ENCODE peak calls at places on chromosomes 11 and 22, in seven cellular contexts. P is MM.1S, I is IMR-90, X is GM23248, U is astrocyte, O is neural progenitor cell, A is H1. L is an unnamed sample.

GRCh38 chr11:11533057-11533456 is 88.7 kb downstream of the GALNT18 start:
- DNase-seq in I (no peak), X (no peak), O (no peak), U (no peak), P (no peak), A (no peak), L (no peak)

GRCh38 chr11:93571612-93572011 is 28.4 kb upstream of the SMCO4 start:
- DNase-seq in U (no peak), A (no peak), X (no peak), O (no peak), P (no peak), I (no peak), L (no peak)

GRCh38 chr11:125190549-125190948 is 26.0 kb downstream of the PKNOX2 start:
- DNase-seq in I (no peak), X (no peak), A (no peak), P (no peak), O (peak), U (no peak), L (no peak)

GRCh38 chr11:128720522-128720985 is 26.7 kb downstream of the FLI1 start:
- DNase-seq in P (peak), O (peak), I (no peak), U (peak), X (no peak), A (peak), L (no peak)

GRCh38 chr11:87878373-87878779 is 296.9 kb downstream of the RAB38 start:
- DNase-seq in X (peak), P (peak), O (peak), U (peak), I (peak), A (no peak), L (peak)

GRCh38 chr11:83425137-83425466 is 138.9 kb upstream of the CCDC90B start:
- DNase-seq in U (no peak), I (no peak), X (no peak), A (no peak), P (no peak), O (no peak), L (no peak)

GRCh38 chr11:34243620-34244493 is 114.0 kb downstream of the ABTB2 start:
- DNase-seq in A (no peak), U (peak), X (peak), P (peak), O (no peak), I (peak), L (peak)

GRCh38 chr11:19243143-19243542 is 2.4 kb upstream of the E2F8 start:
- DNase-seq in U (no peak), I (no peak), P (peak), X (no peak), O (no peak), A (no peak), L (peak)

GRCh38 chr22:43796567-43796966 is 15.5 kb downstream of the EFCAB6 start:
- DNase-seq in A (no peak), X (peak), O (peak), I (peak), P (no peak), U (peak), L (peak)

GRCh38 chr22:45422237-45422983 is 8.9 kb downstream of the RIBC2 start:
- DNase-seq in X (no peak), I (no peak), A (peak), P (no peak), U (no peak), O (no peak), L (no peak)

GRCh38 chr11:70483077-70483861 is 84.9 kb downstream of the CTTN start:
- DNase-seq in X (peak), U (peak), I (peak), A (no peak), O (no peak), P (no peak), L (peak)

GRCh38 chr11:74283580-74284180 is 27.8 kb downstream of the P4HA3 start:
- DNase-seq in A (no peak), P (no peak), X (peak), U (no peak), I (no peak), O (no peak), L (peak)

GRCh38 chr22:28883917-28884753 is 763 bp downstream of the ZNRF3 start:
- DNase-seq in I (peak), A (peak), O (peak), P (peak), U (no peak), X (peak), L (peak)

GRCh38 chr22:19714320-19715252 is at the start of gene SEPTIN5:
- DNase-seq in I (no peak), A (peak), O (peak), X (peak), P (no peak), U (no peak), L (no peak)

GRCh38 chr11:78406568-78407196 is 10.9 kb downstream of the GAB2 start:
- DNase-seq in X (no peak), P (no peak), O (no peak), A (no peak), U (no peak), I (no peak), L (peak)

GRCh38 chr11:34792814-34793241 is 123.4 kb downstream of the APIP start:
- DNase-seq in A (no peak), P (no peak), I (no peak), X (no peak), U (no peak), O (peak), L (no peak)

GRCh38 chr22:35202376-35202775 is 54.9 kb upstream of the HMGXB4 start:
- DNase-seq in P (no peak), U (no peak), I (no peak), A (no peak), O (no peak), X (no peak), L (no peak)

GRCh38 chr11:65500262-65501004 is 1.6 kb downstream of the MALAT1 start:
- DNase-seq in P (peak), U (peak), X (peak), O (no peak), I (peak), A (no peak), L (peak)

GRCh38 chr11:61000426-61000825 is 28.9 kb downstream of the CD6 start:
- DNase-seq in O (no peak), U (no peak), X (no peak), P (no peak), I (no peak), A (no peak), L (no peak)

GRCh38 chr11:59182457-59183151 is 10.7 kb downstream of the DTX4 start:
- DNase-seq in I (no peak), A (peak), U (no peak), P (no peak), O (peak), X (no peak), L (peak)

GRCh38 chr22:40408718-40409612 is 38.6 kb downstream of the SGSM3 start:
- DNase-seq in X (no peak), I (no peak), U (no peak), A (no peak), O (no peak), P (no peak), L (no peak)

GRCh38 chr11:64285885-64286800 is 495 bp downstream of the GPR137 start:
- DNase-seq in U (no peak), I (no peak), X (peak), O (peak), P (peak), A (peak), L (peak)

GRCh38 chr22:41237707-41238569 is 2.8 kb downstream of the CHADL start:
- DNase-seq in U (no peak), A (peak), P (peak), X (peak), I (peak), O (peak), L (peak)

GRCh38 chr11:83600656-83601055 is 314.5 kb upstream of the CCDC90B start:
- DNase-seq in P (no peak), I (no peak), A (no peak), U (no peak), X (no peak), O (no peak), L (no peak)

GRCh38 chr22:45309422-45310227 is at the start of gene FAM118A:
- DNase-seq in I (peak), X (peak), O (peak), P (peak), A (peak), U (peak), L (peak)

GRCh38 chr22:39723899-39724351 is 153.4 kb downstream of the CACNA1I start:
- DNase-seq in A (no peak), I (peak), P (no peak), X (peak), U (peak), O (no peak), L (peak)

GRCh38 chr11:111413849-111414248 is 34.8 kb upstream of the POU2AF1 start:
- DNase-seq in I (no peak), X (no peak), O (no peak), A (no peak), U (no peak), P (no peak), L (no peak)

GRCh38 chr22:38249803-38250641 is 22.8 kb downstream of the TMEM184B start:
- DNase-seq in X (no peak), O (no peak), P (no peak), U (no peak), A (no peak), I (no peak), L (no peak)

GRCh38 chr11:16184588-16184987 is 171.8 kb downstream of the SOX6 start:
- DNase-seq in A (no peak), I (peak), U (peak), O (no peak), P (no peak), X (peak), L (peak)

GRCh38 chr11:75313457-75314272 is 37.8 kb downstream of the ARRB1 start:
- DNase-seq in I (peak), X (peak), A (no peak), O (peak), P (no peak), U (peak), L (peak)

GRCh38 chr11:8342821-8343681 is 79.4 kb upstream of the LMO1 start:
- DNase-seq in X (no peak), U (no peak), A (no peak), O (no peak), I (no peak), P (peak), L (peak)

GRCh38 chr11:84045146-84045545 is 759.0 kb upstream of the CCDC90B start:
- DNase-seq in I (no peak), A (no peak), O (no peak), P (no peak), X (no peak), U (no peak), L (no peak)

GRCh38 chr11:94786264-94787126 is 18.3 kb downstream of the AMOTL1 start:
- DNase-seq in U (no peak), X (peak), P (peak), A (no peak), O (peak), I (peak), L (peak)

GRCh38 chr22:17628304-17629166 is at the start of gene ATP6V1E1:
- DNase-seq in P (peak), X (peak), O (peak), U (peak), I (peak), A (peak), L (peak)

GRCh38 chr22:17629167-17629489 is 579 bp upstream of the ATP6V1E1 start:
- DNase-seq in U (no peak), P (no peak), X (peak), I (no peak), A (no peak), O (no peak), L (no peak)

GRCh38 chr22:17631076-17631565 is 2.6 kb upstream of the ATP6V1E1 start:
- DNase-seq in I (no peak), U (no peak), O (no peak), P (no peak), A (no peak), X (no peak), L (no peak)

GRCh38 chr22:17629646-17630045 is 1.1 kb upstream of the ATP6V1E1 start:
- DNase-seq in X (no peak), U (no peak), O (no peak), P (no peak), A (no peak), I (no peak), L (no peak)

GRCh38 chr22:17627961-17628303 is 617 bp downstream of the ATP6V1E1 start:
- DNase-seq in U (no peak), X (peak), A (no peak), O (no peak), I (no peak), P (no peak), L (no peak)
- H2AFZ ChIP-seq in U (peak), X (peak), A (no peak), O (no peak), I (peak), P (peak), L (peak)

DNA sequence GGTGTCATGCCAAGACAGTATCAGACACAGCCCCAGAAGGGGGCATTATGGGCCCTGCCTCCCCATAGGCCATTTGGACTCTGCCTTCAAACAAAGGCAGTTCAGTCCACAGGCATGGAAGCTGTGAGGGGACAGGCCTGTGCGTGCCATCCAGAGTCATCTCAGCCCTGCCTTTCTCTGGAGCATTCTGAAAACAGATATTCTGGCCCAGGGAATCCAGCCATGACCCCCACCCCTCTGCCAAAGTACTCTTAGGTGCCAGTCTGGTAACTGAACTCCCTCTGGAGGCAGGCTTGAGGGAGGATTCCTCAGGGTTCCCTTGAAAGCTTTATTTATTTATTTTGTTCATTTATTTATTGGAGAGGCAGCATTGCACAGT is 14.6 kb downstream of the IL10RA start:
- DNase-seq in P (no peak), A (no peak), O (no peak), U (no peak), X (no peak), I (no peak), L (no peak)
- H3K9ac ChIP-seq in P (no peak), A (no peak), O (no peak), U (no peak), X (no peak), I (no peak), L (no peak)

GRCh38 chr11:13535819-13536218 is 40.0 kb upstream of the PTH start:
- DNase-seq in O (peak), P (no peak), I (no peak), A (no peak), U (no peak), X (peak), L (peak)
- H3K4me2 ChIP-seq in O (no peak), P (no peak), I (no peak), A (no peak), U (no peak), X (no peak), L (no peak)

GRCh38 chr11:492416-493226 is 14.4 kb downstream of the RNH1 start:
- DNase-seq in I (no peak), A (peak), P (no peak), X (no peak), O (no peak), U (no peak), L (no peak)
- H2AFZ ChIP-seq in I (no peak), A (no peak), P (no peak), X (no peak), O (no peak), U (no peak), L (no peak)

DNA sequence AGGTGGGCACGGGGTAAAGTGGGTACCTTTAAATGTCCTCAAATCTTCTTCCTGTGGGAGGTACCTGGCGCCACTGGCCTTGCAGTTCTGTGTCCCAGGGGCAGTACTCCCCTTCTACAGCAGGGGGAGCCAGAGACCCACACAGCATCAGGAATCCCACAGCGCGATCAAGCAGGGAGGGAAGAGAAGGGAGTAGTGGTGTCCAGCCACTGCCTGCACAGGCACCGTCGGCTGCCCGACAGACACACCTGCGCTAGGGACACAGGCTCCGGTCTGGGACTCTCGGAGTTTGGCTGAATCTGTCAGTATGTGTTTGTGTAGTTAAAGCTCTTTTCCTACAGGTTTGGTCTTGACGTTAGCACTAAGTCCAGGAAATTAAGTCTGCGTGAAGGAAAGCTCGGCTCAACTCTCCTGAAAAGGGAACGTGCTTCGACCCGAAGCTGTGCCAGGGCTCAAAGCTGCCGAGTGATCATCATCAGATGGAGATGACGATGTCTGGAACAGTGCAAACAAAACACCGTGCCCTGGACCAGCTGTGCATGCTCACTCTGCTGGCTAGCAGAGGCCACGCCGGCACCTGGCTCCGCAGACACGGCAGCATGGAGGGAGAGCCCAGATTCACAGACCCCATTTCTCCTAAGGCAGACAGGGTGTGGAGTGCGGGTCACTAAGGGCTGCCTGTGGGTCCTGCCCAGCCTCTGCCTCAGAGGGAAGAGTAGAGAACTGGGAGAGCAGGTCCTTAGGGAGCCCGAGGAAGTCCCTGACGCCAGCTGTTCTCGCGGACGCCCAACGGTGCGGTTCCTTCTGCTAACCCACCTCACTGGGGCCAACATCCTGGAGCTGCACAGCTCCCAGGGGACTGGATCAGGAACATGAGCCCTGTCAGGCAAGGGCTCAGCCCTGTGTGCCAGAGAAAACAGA is 56.0 kb upstream of the BID start:
- DNase-seq in P (peak), A (peak), I (peak), U (peak), X (peak), O (peak), L (peak)
- H3K9ac ChIP-seq in P (no peak), A (no peak), I (no peak), U (no peak), X (no peak), O (no peak), L (no peak)

L was measured in PC-3.